ENCODE peak calls at places on chromosome 1, in six cellular contexts. W, Y, B, Z, I and K are unnamed samples.
A peak's percentile ranks its signal among the peaks of the same experiment; 100 is the strongest.

GRCh38 chr1:18540136-18540765 is 59.5 kb downstream of the KLHDC7A start:
- DNase-seq in W (no peak), B (no peak), I (no peak), Y (no peak), Z (no peak), K (no peak)

GRCh38 chr1:9068971-9069323 is 488 bp downstream of the SLC2A5 start:
- DNase-seq in W (no peak), Y (no peak), I (no peak), B (no peak), Z (no peak), K (no peak)

GRCh38 chr1:200330770-200331428 is 78.9 kb downstream of the ZNF281 start:
- DNase-seq in I (no peak), Z (no peak), B (no peak), Y (peak; percentile 74), W (no peak), K (no peak)

GRCh38 chr1:168476588-168477379 is 67.0 kb downstream of the XCL2 start:
- DNase-seq in I (no peak), Y (no peak), Z (no peak), B (no peak), W (no peak), K (no peak)

GRCh38 chr1:161013591-161014513 is 7.1 kb downstream of the F11R start:
- DNase-seq in Y (no peak), B (peak; percentile 49), Z (peak; percentile 94), W (peak; percentile 94), I (peak; percentile 37), K (peak; percentile 93)

GRCh38 chr1:212545941-212546638 is 62.5 kb upstream of the ATF3 start:
- DNase-seq in I (no peak), W (no peak), Y (no peak), Z (peak; percentile 49), B (no peak), K (no peak)

GRCh38 chr1:164534863-164535590 is 24.0 kb upstream of the PBX1 start:
- DNase-seq in W (no peak), I (no peak), Z (no peak), Y (no peak), B (no peak), K (no peak)

GRCh38 chr1:117117697-117118096 is 3.9 kb downstream of the TRIM45 start:
- DNase-seq in W (no peak), I (no peak), B (no peak), Z (no peak), Y (no peak), K (no peak)

GRCh38 chr1:235022341-235023196 is 106.1 kb downstream of the TOMM20 start:
- DNase-seq in Z (no peak), I (no peak), Y (no peak), B (no peak), W (no peak), K (no peak)

GRCh38 chr1:44777969-44778635 is 2.8 kb downstream of the RPS8 start:
- DNase-seq in Z (no peak), I (no peak), W (no peak), B (no peak), Y (no peak), K (no peak)

GRCh38 chr1:85585845-85586244 is 5.3 kb downstream of the CCN1 start:
- DNase-seq in I (no peak), Z (no peak), Y (no peak), B (no peak), W (no peak), K (no peak)

GRCh38 chr1:64675718-64676345 is 69.0 kb upstream of the RAVER2 start:
- DNase-seq in B (no peak), I (no peak), Y (peak; percentile 19), W (no peak), Z (peak; percentile 37), K (no peak)

GRCh38 chr1:225871374-225872074 is 10.7 kb downstream of the TMEM63A start:
- DNase-seq in Y (no peak), B (no peak), I (no peak), W (no peak), Z (no peak), K (no peak)

GRCh38 chr1:71490432-71490831 is 409.6 kb upstream of the ZRANB2 start:
- DNase-seq in I (no peak), W (no peak), Y (no peak), Z (no peak), B (no peak), K (no peak)

GRCh38 chr1:161098161-161099068 is at the start of gene KLHDC9:
- DNase-seq in W (peak; percentile 90), I (peak; percentile 49), B (peak; percentile 46), Y (peak; percentile 97), Z (peak; percentile 90), K (peak; percentile 88)

GRCh38 chr1:30478288-30478687 is 245.1 kb downstream of the MATN1 start:
- DNase-seq in Y (no peak), I (no peak), B (no peak), Z (no peak), W (no peak), K (no peak)

GRCh38 chr1:9275567-9276034 is 17.1 kb upstream of the SPSB1 start:
- DNase-seq in Y (no peak), Z (no peak), B (no peak), W (peak; percentile 66), I (no peak), K (peak; percentile 85)

GRCh38 chr1:86380257-86380861 is 15.8 kb downstream of the ODF2L start:
- DNase-seq in Z (peak; percentile 66), W (no peak), Y (peak; percentile 57), I (no peak), B (no peak), K (no peak)

GRCh38 chr1:82777240-82777639 is 976.5 kb downstream of the ADGRL2 start:
- DNase-seq in Z (no peak), B (no peak), Y (no peak), I (no peak), W (no peak), K (no peak)

GRCh38 chr1:166910396-166910994 is 34.4 kb upstream of the TADA1 start:
- DNase-seq in Z (peak; percentile 91), W (peak; percentile 82), I (peak; percentile 59), Y (peak; percentile 84), B (no peak), K (peak; percentile 58)

GRCh38 chr1:30738040-30738441 is 14.7 kb upstream of the MATN1 start:
- DNase-seq in Z (no peak), W (no peak), Y (no peak), I (no peak), B (no peak), K (no peak)

GRCh38 chr1:85343612-85344255 is 67.3 kb upstream of the BCL10 start:
- DNase-seq in B (no peak), W (no peak), Z (no peak), Y (no peak), I (no peak), K (no peak)

GRCh38 chr1:41789616-41790330 is 128.9 kb downstream of the HIVEP3 start:
- DNase-seq in Y (no peak), W (no peak), B (no peak), I (no peak), Z (no peak), K (no peak)

GRCh38 chr1:218347713-218348627 is 2.8 kb downstream of the TGFB2 start:
- DNase-seq in Y (no peak), Z (peak; percentile 72), W (no peak), I (no peak), B (no peak), K (no peak)

GRCh38 chr1:218348628-218349185 is 3.6 kb downstream of the TGFB2 start:
- DNase-seq in I (no peak), Y (no peak), W (no peak), B (no peak), Z (no peak), K (no peak)

GRCh38 chr1:218346391-218347204 is 1.5 kb downstream of the TGFB2 start:
- DNase-seq in W (no peak), Y (peak; percentile 43), Z (peak; percentile 20), I (no peak), B (no peak), K (no peak)

GRCh38 chr1:218345673-218346390 is 696 bp downstream of the TGFB2 start:
- DNase-seq in Z (peak; percentile 80), W (peak; percentile 30), B (peak; percentile 34), Y (peak; percentile 80), I (no peak), K (peak; percentile 73)

GRCh38 chr1:218347316-218347712 is 2.2 kb downstream of the TGFB2 start:
- DNase-seq in Y (peak; percentile 46), Z (peak; percentile 34), B (no peak), W (no peak), I (no peak), K (no peak)
- H3K27ac ChIP-seq in Y (no peak overlapping the region), Z (peak overlapping the region; percentile 90), B (peak overlapping the region; percentile 89), W (peak overlapping the region; percentile 8), I (no peak overlapping the region), K (peak overlapping the region; percentile 81)

GRCh38 chr1:78650114-78650513 is 483 bp downstream of the IFI44 start:
- DNase-seq in Y (no peak), B (no peak), Z (no peak), W (no peak), I (no peak), K (no peak)
- H3K27ac ChIP-seq in Y (no peak overlapping the region), B (peak overlapping the region; percentile 83), Z (no peak overlapping the region), W (peak overlapping the region; percentile 29), I (peak overlapping the region; percentile 21), K (peak overlapping the region; percentile 75)

DNA sequence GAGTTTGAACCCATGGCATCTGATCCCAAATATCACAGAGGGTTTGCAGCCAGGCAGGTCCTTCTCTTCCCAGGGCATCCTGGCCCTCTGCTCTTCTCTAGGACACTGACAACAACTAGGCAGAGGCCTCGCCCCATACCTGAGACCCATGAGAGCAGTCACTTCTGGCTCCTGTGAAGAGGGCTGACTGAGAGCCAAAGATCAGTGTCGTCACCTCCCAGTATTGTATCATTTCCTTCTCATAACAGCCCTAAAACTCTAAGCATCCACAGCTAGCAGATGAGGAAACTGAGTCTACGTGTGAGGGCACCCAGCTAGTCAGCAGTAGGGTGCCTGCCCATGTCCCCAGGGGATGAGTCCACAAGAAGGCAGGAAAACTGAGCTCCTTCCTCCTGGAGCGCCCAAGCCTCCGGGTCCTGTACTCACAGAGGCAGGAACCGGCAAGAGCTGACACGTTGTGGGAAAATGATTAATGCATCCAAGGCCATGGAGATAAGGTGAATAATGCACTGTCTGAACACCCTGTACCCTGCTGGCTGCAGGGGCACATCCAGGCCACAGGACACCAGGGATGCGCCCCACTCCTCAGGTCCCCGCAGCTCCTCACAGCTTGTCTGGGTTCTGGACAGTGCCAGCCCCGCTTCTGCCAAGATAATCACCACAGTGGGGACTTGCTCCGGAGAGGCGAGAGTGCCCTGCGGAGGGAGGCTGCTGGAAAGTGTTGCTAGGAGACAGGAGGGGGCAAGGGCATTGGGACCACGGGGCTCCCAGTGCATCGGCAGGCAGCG is 340.1 kb downstream of the NPHP4 start:
- DNase-seq in Y (peak; percentile 43), B (no peak), W (no peak), I (no peak), Z (peak; percentile 55), K (no peak)
- H3K27ac ChIP-seq in Y (no peak overlapping the region), B (no peak overlapping the region), W (no peak overlapping the region), I (no peak overlapping the region), Z (peak overlapping the region; percentile 82), K (no peak overlapping the region)

DNA sequence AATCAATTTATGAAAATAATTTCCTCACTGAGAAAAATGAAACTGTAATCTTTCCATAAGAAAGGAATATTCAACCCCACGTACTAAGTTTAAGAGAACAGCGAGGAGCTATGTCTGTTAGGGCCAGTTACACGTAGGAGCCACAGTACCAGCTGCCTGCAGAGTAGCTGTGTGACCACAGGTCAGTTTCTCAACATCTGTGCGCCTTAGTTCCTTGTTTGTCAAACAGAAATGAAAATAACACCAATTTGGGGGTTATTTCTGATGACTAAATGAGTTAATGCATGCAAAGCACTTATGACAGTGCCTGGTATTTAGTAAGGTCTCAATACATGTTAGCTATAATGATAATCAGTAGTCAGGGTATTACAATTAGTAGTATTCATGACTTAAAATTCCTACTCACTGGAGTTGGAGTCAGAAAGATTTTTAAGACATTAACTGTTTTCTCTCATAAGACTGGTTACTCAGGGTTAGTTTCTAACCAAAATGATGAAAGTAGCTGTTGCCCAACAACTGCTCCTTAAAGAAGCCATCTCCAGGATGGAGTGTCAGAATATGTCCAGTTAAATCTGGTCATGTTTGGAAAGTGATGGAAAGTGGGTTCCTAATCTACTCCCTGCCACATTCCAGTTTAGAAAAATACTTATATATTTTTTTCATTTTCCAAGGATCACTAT is 85.8 kb upstream of the ZNF648 start:
- DNase-seq in W (no peak), I (no peak), B (no peak), Z (no peak), Y (no peak), K (peak; percentile 63)
- H3K27ac ChIP-seq in W (peak overlapping the region; percentile 36), I (no peak overlapping the region), B (peak overlapping the region; percentile 97), Z (no peak overlapping the region), Y (no peak overlapping the region), K (peak overlapping the region; percentile 94)